ENCODE peak calls at places on chromosomes 1 and 21, in five cellular contexts. F is trophoblast cell, R is HEK293T, M is nephron progenitor cell, Z is amygdala. T is an unnamed sample.

GRCh38 chr21:45451771-45452182 is 46.8 kb downstream of the COL18A1 start:
- DNase-seq in Z (no peak), M (no peak), R (no peak), F (no peak), T (no peak)

GRCh38 chr1:53080769-53081168 is 18.8 kb downstream of the PODN start:
- DNase-seq in Z (no peak), F (no peak), M (no peak), R (no peak), T (no peak)

GRCh38 chr1:174165471-174166137 is 6.3 kb downstream of the RABGAP1L start:
- DNase-seq in R (no peak), F (peak), M (no peak), Z (no peak), T (no peak)

GRCh38 chr1:113904292-113904673 is 316 bp downstream of the AP4B1 start:
- DNase-seq in F (peak), M (no peak), Z (peak), R (peak), T (no peak)

GRCh38 chr1:236522937-236523703 is 662 bp upstream of the LGALS8 start:
- DNase-seq in Z (no peak), R (no peak), M (no peak), F (no peak), T (no peak)

GRCh38 chr1:23908453-23909341 is 4.5 kb downstream of the CNR2 start:
- DNase-seq in R (no peak), F (no peak), Z (no peak), M (no peak), T (peak)

GRCh38 chr21:36422279-36423098 is 37.3 kb downstream of the CHAF1B start:
- DNase-seq in Z (no peak), M (peak), R (peak), F (peak), T (no peak)

GRCh38 chr1:111252786-111253185 is 25.3 kb downstream of the CHI3L2 start:
- DNase-seq in R (no peak), F (no peak), M (no peak), Z (no peak), T (no peak)

GRCh38 chr1:44489481-44489880 is 84.4 kb downstream of the RNF220 start:
- DNase-seq in Z (no peak), R (no peak), M (no peak), F (peak), T (no peak)

GRCh38 chr1:226626577-226626956 is 78.0 kb downstream of the STUM start:
- DNase-seq in R (peak), F (peak), Z (no peak), M (peak), T (peak)

GRCh38 chr1:82449671-82450070 is 648.9 kb downstream of the ADGRL2 start:
- DNase-seq in Z (no peak), F (peak), M (no peak), R (no peak), T (no peak)

GRCh38 chr21:29261555-29262540 is 36.9 kb upstream of the BACH1 start:
- DNase-seq in F (peak), M (no peak), Z (no peak), R (no peak), T (no peak)

GRCh38 chr1:111454859-111455641 is 5.8 kb downstream of the ATP5PB start:
- DNase-seq in F (no peak), Z (no peak), R (no peak), M (no peak), T (no peak)

GRCh38 chr1:22751124-22751531 is 40.5 kb downstream of the EPHB2 start:
- DNase-seq in F (no peak), R (no peak), Z (no peak), M (no peak), T (no peak)

GRCh38 chr1:168735987-168736386 is 7.0 kb upstream of the DPT start:
- DNase-seq in R (no peak), Z (no peak), F (no peak), M (no peak), T (no peak)

GRCh38 chr1:151211972-151212705 is 13.8 kb downstream of the PIP5K1A start:
- DNase-seq in F (no peak), R (no peak), Z (no peak), M (no peak), T (no peak)

GRCh38 chr21:16650984-16651383 is 861.9 kb upstream of the CXADR start:
- DNase-seq in F (no peak), Z (no peak), R (no peak), M (no peak), T (no peak)